ENCODE peak calls at places on chromosomes 6 and 20, in eight cellular contexts. L, G, H, W, I, O, P and S are unnamed samples.

GRCh38 chr6:138025528-138025941 is 81.7 kb downstream of the PERP start:
- DNase-seq in L (no peak), G (no peak), H (no peak), W (no peak), I (no peak), O (no peak), P (no peak), S (no peak)

GRCh38 chr20:35490736-35491181 is 35.4 kb downstream of the CEP250 start:
- DNase-seq in L (no peak), G (peak; percentile 51), H (no peak), W (peak; percentile 75), I (no peak), O (no peak), P (no peak), S (peak; percentile 37)

GRCh38 chr6:110897433-110897832 is 22.8 kb downstream of the AMD1 start:
- DNase-seq in L (no peak), G (no peak), H (peak; percentile 70), W (no peak), I (no peak), O (no peak), P (no peak), S (no peak)

GRCh38 chr6:47153066-47153755 is 111.1 kb upstream of the ADGRF1 start:
- DNase-seq in L (no peak), G (no peak), H (no peak), W (no peak), I (peak; percentile 48), O (peak; percentile 64), P (peak; percentile 55), S (no peak)

GRCh38 chr6:72348926-72349325 is 272.9 kb upstream of the KCNQ5 start:
- DNase-seq in L (no peak), G (no peak), H (peak; percentile 65), W (no peak), I (no peak), O (peak; percentile 66), P (peak; percentile 4), S (no peak)

GRCh38 chr6:53397283-53397682 is 48.5 kb upstream of the ELOVL5 start:
- DNase-seq in L (no peak), G (no peak), H (no peak), W (no peak), I (no peak), O (no peak), P (no peak), S (no peak)

GRCh38 chr20:50804453-50805348 is 9.8 kb downstream of the BCAS4 start:
- DNase-seq in L (no peak), G (no peak), H (no peak), W (peak; percentile 61), I (no peak), O (no peak), P (no peak), S (peak; percentile 20)

GRCh38 chr6:18090349-18090786 is 32.1 kb downstream of the NHLRC1 start:
- DNase-seq in L (no peak), G (no peak), H (no peak), W (no peak), I (no peak), O (no peak), P (no peak), S (no peak)

GRCh38 chr6:111984516-111985201 is 69.2 kb upstream of the CCN6 start:
- DNase-seq in L (no peak), G (no peak), H (no peak), W (no peak), I (no peak), O (no peak), P (no peak), S (no peak)